ENCODE peak calls at places on chromosomes 7 and 10, in five cellular contexts. One of them, this sample, is unnamed.

GRCh38 chr7:44279286-44279685 is 46.1 kb downstream of the CAMK2B start:
- DNase-seq in GM12878: no peak
- DNase-seq in A549: no peak
- DNase-seq in GM23338: no peak
- DNase-seq in Panc1: no peak
- DNase-seq in this sample: no peak

GRCh38 chr7:94696981-94697670 is 41.2 kb upstream of the SGCE start:
- DNase-seq in GM12878: no peak
- DNase-seq in A549: peak
- DNase-seq in GM23338: no peak
- DNase-seq in Panc1: peak
- DNase-seq in this sample: no peak

GRCh38 chr10:31819393-31819820 is 109.2 kb downstream of the ARHGAP12 start:
- DNase-seq in GM12878: no peak
- DNase-seq in A549: no peak
- DNase-seq in GM23338: no peak
- DNase-seq in Panc1: no peak
- DNase-seq in this sample: no peak

GRCh38 chr10:35906155-35906554 is 264.1 kb upstream of the FZD8 start:
- DNase-seq in GM12878: no peak
- DNase-seq in A549: no peak
- DNase-seq in GM23338: no peak
- DNase-seq in Panc1: no peak
- DNase-seq in this sample: no peak

GRCh38 chr7:79495544-79496272 is 42.2 kb upstream of the MAGI2 start:
- DNase-seq in GM12878: no peak
- DNase-seq in A549: no peak
- DNase-seq in GM23338: no peak
- DNase-seq in Panc1: no peak
- DNase-seq in this sample: no peak

GRCh38 chr10:29377333-29377961 is 88.6 kb downstream of the LYZL1 start:
- DNase-seq in GM12878: no peak
- DNase-seq in A549: peak
- DNase-seq in GM23338: peak
- DNase-seq in Panc1: no peak
- DNase-seq in this sample: no peak

GRCh38 chr10:127243490-127244272 is 47.3 kb upstream of the INSYN2A start:
- DNase-seq in GM12878: no peak
- DNase-seq in A549: peak
- DNase-seq in GM23338: peak
- DNase-seq in Panc1: no peak
- DNase-seq in this sample: no peak

GRCh38 chr7:102992820-102993531 is 80.2 kb downstream of the LRRC17 start:
- DNase-seq in GM12878: no peak
- DNase-seq in A549: no peak
- DNase-seq in GM23338: no peak
- DNase-seq in Panc1: peak
- DNase-seq in this sample: no peak

GRCh38 chr7:151013728-151014497 is 10.4 kb downstream of the ATG9B start:
- DNase-seq in GM12878: peak
- DNase-seq in A549: no peak
- DNase-seq in GM23338: peak
- DNase-seq in Panc1: no peak
- DNase-seq in this sample: peak

GRCh38 chr10:68973975-68974374 is 14.6 kb upstream of the KIFBP start:
- DNase-seq in GM12878: no peak
- DNase-seq in A549: no peak
- DNase-seq in GM23338: no peak
- DNase-seq in Panc1: no peak
- DNase-seq in this sample: no peak

GRCh38 chr7:145928937-145929336 is 187.7 kb upstream of the CNTNAP2 start:
- DNase-seq in GM12878: no peak
- DNase-seq in A549: no peak
- DNase-seq in GM23338: no peak
- DNase-seq in Panc1: no peak
- DNase-seq in this sample: no peak

GRCh38 chr10:14009315-14010082 is 321.2 kb downstream of the FRMD4A start:
- DNase-seq in GM12878: peak
- DNase-seq in A549: no peak
- DNase-seq in GM23338: no peak
- DNase-seq in Panc1: no peak
- DNase-seq in this sample: no peak

GRCh38 chr10:76311752-76312699 is 880.6 kb downstream of the LRMDA start:
- DNase-seq in GM12878: no peak
- DNase-seq in A549: peak
- DNase-seq in GM23338: peak
- DNase-seq in Panc1: no peak
- DNase-seq in this sample: peak

GRCh38 chr7:57211428-57212100 is 79.3 kb upstream of the ZNF479 start:
- DNase-seq in GM12878: no peak
- DNase-seq in A549: no peak
- DNase-seq in GM23338: no peak
- DNase-seq in Panc1: no peak
- DNase-seq in this sample: no peak

GRCh38 chr7:141486959-141487358 is 64.3 kb upstream of the AGK start:
- DNase-seq in GM12878: no peak
- DNase-seq in A549: no peak
- DNase-seq in GM23338: peak
- DNase-seq in Panc1: no peak
- DNase-seq in this sample: no peak

GRCh38 chr7:39130740-39131538 is 153.2 kb downstream of the POU6F2 start:
- DNase-seq in GM12878: no peak
- DNase-seq in A549: no peak
- DNase-seq in GM23338: peak
- DNase-seq in Panc1: no peak
- DNase-seq in this sample: no peak

GRCh38 chr10:101778781-101779543 is 3.0 kb upstream of the FGF8 start:
- DNase-seq in GM12878: no peak
- DNase-seq in A549: no peak
- DNase-seq in GM23338: peak
- DNase-seq in Panc1: no peak
- DNase-seq in this sample: no peak

GRCh38 chr10:20265146-20265545 is 448.9 kb downstream of the PLXDC2 start:
- DNase-seq in GM12878: no peak
- DNase-seq in A549: no peak
- DNase-seq in GM23338: no peak
- DNase-seq in Panc1: no peak
- DNase-seq in this sample: no peak

GRCh38 chr10:102621418-102622325 is 22.6 kb upstream of the TRIM8 start:
- DNase-seq in GM12878: no peak
- DNase-seq in A549: no peak
- DNase-seq in GM23338: no peak
- DNase-seq in Panc1: no peak
- DNase-seq in this sample: no peak

GRCh38 chr10:69938541-69938991 is 114.1 kb upstream of the MACROH2A2 start:
- DNase-seq in GM12878: no peak
- DNase-seq in A549: no peak
- DNase-seq in GM23338: no peak
- DNase-seq in Panc1: no peak
- DNase-seq in this sample: no peak

GRCh38 chr10:69801094-69801433 is 642 bp upstream of the COL13A1 start:
- DNase-seq in GM12878: no peak
- DNase-seq in A549: peak
- DNase-seq in GM23338: peak
- DNase-seq in Panc1: no peak
- DNase-seq in this sample: peak

GRCh38 chr7:29086545-29086944 is 59.8 kb downstream of the CPVL start:
- DNase-seq in GM12878: no peak
- DNase-seq in A549: no peak
- DNase-seq in GM23338: no peak
- DNase-seq in Panc1: no peak
- DNase-seq in this sample: no peak

GRCh38 chr7:29095666-29096560 is 50.4 kb downstream of the CPVL start:
- DNase-seq in GM12878: no peak
- DNase-seq in A549: no peak
- DNase-seq in GM23338: no peak
- DNase-seq in Panc1: no peak
- DNase-seq in this sample: no peak

GRCh38 chr7:29087840-29088169 is 58.5 kb downstream of the CPVL start:
- DNase-seq in GM12878: no peak
- DNase-seq in A549: no peak
- DNase-seq in GM23338: no peak
- DNase-seq in Panc1: no peak
- DNase-seq in this sample: no peak

GRCh38 chr7:29091722-29092121 is 54.6 kb downstream of the CPVL start:
- DNase-seq in GM12878: no peak
- DNase-seq in A549: peak
- DNase-seq in GM23338: peak
- DNase-seq in Panc1: no peak
- DNase-seq in this sample: no peak

DNA sequence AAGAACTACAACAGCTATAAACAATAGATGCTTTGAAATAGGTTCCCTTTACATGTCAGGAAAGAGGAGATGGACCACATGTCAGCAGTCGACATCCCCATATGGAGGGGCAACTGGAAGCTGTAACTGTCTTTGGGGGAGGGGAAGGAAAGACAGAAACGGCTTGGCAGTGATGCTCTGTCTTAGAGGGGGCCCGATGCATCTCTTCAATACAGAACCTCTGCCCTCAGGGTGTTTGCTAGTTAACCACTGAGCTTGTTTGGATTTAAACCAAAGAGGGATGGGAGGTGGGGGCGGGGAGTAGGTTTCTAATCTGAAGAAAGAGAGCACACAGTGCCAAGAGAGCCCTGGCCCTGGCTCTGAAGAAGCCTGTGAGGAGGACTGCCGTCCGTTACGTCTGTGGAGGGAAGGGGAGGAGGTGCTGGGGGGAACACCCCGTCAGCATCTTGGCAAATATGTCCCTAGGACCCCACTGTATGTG is 55.2 kb downstream of the CPVL start:
- DNase-seq in GM12878: no peak
- DNase-seq in A549: no peak
- DNase-seq in GM23338: peak
- DNase-seq in Panc1: no peak
- DNase-seq in this sample: no peak
- TF ChIP-seq REST in GM12878: no peak
- TF ChIP-seq REST in A549: no peak
- TF ChIP-seq REST in GM23338: no peak
- TF ChIP-seq REST in Panc1: no peak
- TF ChIP-seq REST in this sample: no peak

GRCh38 chr7:16695621-16696237 is 49.7 kb downstream of the BZW2 start:
- DNase-seq in GM12878: no peak
- DNase-seq in A549: peak
- DNase-seq in GM23338: peak
- DNase-seq in Panc1: peak
- DNase-seq in this sample: peak
- H3K27ac ChIP-seq in GM12878: no peak
- H3K27ac ChIP-seq in A549: no peak
- H3K27ac ChIP-seq in GM23338: no peak
- H3K27ac ChIP-seq in Panc1: no peak
- H3K27ac ChIP-seq in this sample: no peak

GRCh38 chr10:66591865-66592264 is 334.0 kb upstream of the LRRTM3 start:
- DNase-seq in GM12878: no peak
- DNase-seq in A549: no peak
- DNase-seq in GM23338: no peak
- DNase-seq in Panc1: no peak
- DNase-seq in this sample: no peak
- TF ChIP-seq REST in GM12878: no peak
- TF ChIP-seq REST in A549: no peak
- TF ChIP-seq REST in GM23338: no peak
- TF ChIP-seq REST in Panc1: no peak
- TF ChIP-seq REST in this sample: no peak

GRCh38 chr7:100649826-100650565 is 6.3 kb downstream of the ACTL6B start:
- DNase-seq in GM12878: no peak
- DNase-seq in A549: no peak
- DNase-seq in GM23338: no peak
- DNase-seq in Panc1: no peak
- DNase-seq in this sample: no peak

GRCh38 chr7:100655908-100656674 is at the start of gene ACTL6B:
- DNase-seq in GM12878: no peak
- DNase-seq in A549: peak
- DNase-seq in GM23338: peak
- DNase-seq in Panc1: no peak
- DNase-seq in this sample: no peak

GRCh38 chr7:100654908-100655831 is 1.1 kb downstream of the ACTL6B start:
- DNase-seq in GM12878: no peak
- DNase-seq in A549: no peak
- DNase-seq in GM23338: no peak
- DNase-seq in Panc1: no peak
- DNase-seq in this sample: no peak
- H3K27ac ChIP-seq in GM12878: no peak
- H3K27ac ChIP-seq in A549: no peak
- H3K27ac ChIP-seq in GM23338: no peak
- H3K27ac ChIP-seq in Panc1: no peak
- H3K27ac ChIP-seq in this sample: no peak

DNA sequence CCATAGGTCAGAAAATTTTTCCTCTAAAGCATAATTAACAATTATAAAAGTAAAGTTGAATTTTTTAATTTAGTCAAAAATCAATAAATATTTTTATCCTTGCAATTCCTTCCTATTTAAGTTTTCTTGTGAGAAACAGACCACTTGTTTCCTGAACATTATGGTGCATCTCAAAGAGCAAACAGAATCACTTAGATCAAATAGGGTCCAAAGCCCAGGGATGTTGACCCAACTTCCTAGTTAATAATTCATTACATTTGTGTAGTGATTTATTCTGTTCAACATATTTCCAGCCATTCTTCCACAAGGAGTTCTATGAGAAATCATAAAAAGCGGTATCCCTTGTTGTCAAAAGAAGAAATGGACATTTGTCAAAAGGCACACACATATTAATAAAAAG is 315.6 kb downstream of the LRRTM3 start:
- DNase-seq in GM12878: no peak
- DNase-seq in A549: no peak
- DNase-seq in GM23338: no peak
- DNase-seq in Panc1: no peak
- DNase-seq in this sample: no peak
- TF ChIP-seq REST in GM12878: no peak
- TF ChIP-seq REST in A549: no peak
- TF ChIP-seq REST in GM23338: no peak
- TF ChIP-seq REST in Panc1: no peak
- TF ChIP-seq REST in this sample: no peak

This sample was measured in HL-60.